ENCODE peak calls at places on chromosomes 4 and X, in six cellular contexts. One of them, this sample, is unnamed.
A peak's percentile ranks its signal among the peaks of the same experiment; 100 is the strongest.

GRCh38 chr4:77156912-77157858 is at the start of gene CCNG2:
- DNase-seq in activated T-cell treated with anti-CD3 and anti-CD28 coated beads for 1 hour: peak; percentile 80
- DNase-seq in HS-27A: peak; percentile 19
- DNase-seq in activated CD8-positive, alpha-beta memory T cell treated with anti-CD3 and anti-CD28 coated beads for 4 hours: peak; percentile 69
- DNase-seq in NAMALWA: peak; percentile 93
- DNase-seq in mammary epithelial cell: peak; percentile 51
- DNase-seq in this sample: peak; percentile 90

GRCh38 chr4:42361475-42361874 is 35.8 kb upstream of the SHISA3 start:
- DNase-seq in activated T-cell treated with anti-CD3 and anti-CD28 coated beads for 1 hour: no peak
- DNase-seq in HS-27A: no peak
- DNase-seq in activated CD8-positive, alpha-beta memory T cell treated with anti-CD3 and anti-CD28 coated beads for 4 hours: no peak
- DNase-seq in NAMALWA: no peak
- DNase-seq in mammary epithelial cell: no peak
- DNase-seq in this sample: no peak

GRCh38 chr4:56757821-56758400 is 63.6 kb downstream of the SPINK2 start:
- DNase-seq in activated T-cell treated with anti-CD3 and anti-CD28 coated beads for 1 hour: peak; percentile 52
- DNase-seq in HS-27A: peak; percentile 94
- DNase-seq in activated CD8-positive, alpha-beta memory T cell treated with anti-CD3 and anti-CD28 coated beads for 4 hours: peak; percentile 45
- DNase-seq in NAMALWA: peak; percentile 82
- DNase-seq in mammary epithelial cell: no peak
- DNase-seq in this sample: peak; percentile 77

GRCh38 chr4:170476351-170476750 is 386.6 kb upstream of the AADAT start:
- DNase-seq in activated T-cell treated with anti-CD3 and anti-CD28 coated beads for 1 hour: no peak
- DNase-seq in HS-27A: no peak
- DNase-seq in activated CD8-positive, alpha-beta memory T cell treated with anti-CD3 and anti-CD28 coated beads for 4 hours: no peak
- DNase-seq in NAMALWA: no peak
- DNase-seq in mammary epithelial cell: no peak
- DNase-seq in this sample: no peak

GRCh38 chr4:186554485-186554884 is 882 bp downstream of the MTNR1A start:
- DNase-seq in activated T-cell treated with anti-CD3 and anti-CD28 coated beads for 1 hour: no peak
- DNase-seq in HS-27A: no peak
- DNase-seq in activated CD8-positive, alpha-beta memory T cell treated with anti-CD3 and anti-CD28 coated beads for 4 hours: no peak
- DNase-seq in NAMALWA: no peak
- DNase-seq in mammary epithelial cell: peak; percentile 33
- DNase-seq in this sample: no peak

GRCh38 chr4:163330828-163331628 is 1.4 kb downstream of the NPY1R start:
- DNase-seq in activated T-cell treated with anti-CD3 and anti-CD28 coated beads for 1 hour: no peak
- DNase-seq in HS-27A: no peak
- DNase-seq in activated CD8-positive, alpha-beta memory T cell treated with anti-CD3 and anti-CD28 coated beads for 4 hours: no peak
- DNase-seq in NAMALWA: no peak
- DNase-seq in mammary epithelial cell: no peak
- DNase-seq in this sample: no peak

GRCh38 chr4:1047106-1047975 is 35.9 kb downstream of the FGFRL1 start:
- DNase-seq in activated T-cell treated with anti-CD3 and anti-CD28 coated beads for 1 hour: no peak
- DNase-seq in HS-27A: no peak
- DNase-seq in activated CD8-positive, alpha-beta memory T cell treated with anti-CD3 and anti-CD28 coated beads for 4 hours: no peak
- DNase-seq in NAMALWA: peak; percentile 31
- DNase-seq in mammary epithelial cell: no peak
- DNase-seq in this sample: no peak

GRCh38 chr4:14632041-14632440 is 370.2 kb upstream of the CPEB2 start:
- DNase-seq in activated T-cell treated with anti-CD3 and anti-CD28 coated beads for 1 hour: no peak
- DNase-seq in HS-27A: no peak
- DNase-seq in activated CD8-positive, alpha-beta memory T cell treated with anti-CD3 and anti-CD28 coated beads for 4 hours: no peak
- DNase-seq in NAMALWA: no peak
- DNase-seq in mammary epithelial cell: no peak
- DNase-seq in this sample: no peak

GRCh38 chr4:2833671-2834000 is 10.0 kb upstream of the ADD1 start:
- DNase-seq in activated T-cell treated with anti-CD3 and anti-CD28 coated beads for 1 hour: no peak
- DNase-seq in HS-27A: no peak
- DNase-seq in activated CD8-positive, alpha-beta memory T cell treated with anti-CD3 and anti-CD28 coated beads for 4 hours: no peak
- DNase-seq in NAMALWA: no peak
- DNase-seq in mammary epithelial cell: no peak
- DNase-seq in this sample: peak; percentile 22

GRCh38 chr4:108033348-108033747 is 43.7 kb downstream of the HADH start:
- DNase-seq in activated T-cell treated with anti-CD3 and anti-CD28 coated beads for 1 hour: no peak
- DNase-seq in HS-27A: no peak
- DNase-seq in activated CD8-positive, alpha-beta memory T cell treated with anti-CD3 and anti-CD28 coated beads for 4 hours: no peak
- DNase-seq in NAMALWA: no peak
- DNase-seq in mammary epithelial cell: no peak
- DNase-seq in this sample: no peak

GRCh38 chr4:1554246-1554875 is 129.8 kb downstream of the FAM53A start:
- DNase-seq in activated T-cell treated with anti-CD3 and anti-CD28 coated beads for 1 hour: no peak
- DNase-seq in HS-27A: no peak
- DNase-seq in activated CD8-positive, alpha-beta memory T cell treated with anti-CD3 and anti-CD28 coated beads for 4 hours: no peak
- DNase-seq in NAMALWA: no peak
- DNase-seq in mammary epithelial cell: no peak
- DNase-seq in this sample: no peak

GRCh38 chr4:82753725-82754410 is 44.7 kb downstream of the SCD5 start:
- DNase-seq in activated T-cell treated with anti-CD3 and anti-CD28 coated beads for 1 hour: no peak
- DNase-seq in HS-27A: no peak
- DNase-seq in activated CD8-positive, alpha-beta memory T cell treated with anti-CD3 and anti-CD28 coated beads for 4 hours: no peak
- DNase-seq in NAMALWA: no peak
- DNase-seq in mammary epithelial cell: peak; percentile 66
- DNase-seq in this sample: no peak

GRCh38 chr4:183097251-183098079 is 1.6 kb upstream of the WWC2 start:
- DNase-seq in activated T-cell treated with anti-CD3 and anti-CD28 coated beads for 1 hour: peak; percentile 3
- DNase-seq in HS-27A: no peak
- DNase-seq in activated CD8-positive, alpha-beta memory T cell treated with anti-CD3 and anti-CD28 coated beads for 4 hours: no peak
- DNase-seq in NAMALWA: no peak
- DNase-seq in mammary epithelial cell: no peak
- DNase-seq in this sample: no peak

GRCh38 chr4:4328840-4329239 is 38.8 kb downstream of the ZBTB49 start:
- DNase-seq in activated T-cell treated with anti-CD3 and anti-CD28 coated beads for 1 hour: no peak
- DNase-seq in HS-27A: no peak
- DNase-seq in activated CD8-positive, alpha-beta memory T cell treated with anti-CD3 and anti-CD28 coated beads for 4 hours: no peak
- DNase-seq in NAMALWA: no peak
- DNase-seq in mammary epithelial cell: no peak
- DNase-seq in this sample: no peak

GRCh38 chr4:118337954-118338353 is 14.8 kb downstream of the PRSS12 start:
- DNase-seq in activated T-cell treated with anti-CD3 and anti-CD28 coated beads for 1 hour: no peak
- DNase-seq in HS-27A: peak; percentile 15
- DNase-seq in activated CD8-positive, alpha-beta memory T cell treated with anti-CD3 and anti-CD28 coated beads for 4 hours: no peak
- DNase-seq in NAMALWA: peak; percentile 41
- DNase-seq in mammary epithelial cell: peak; percentile 17
- DNase-seq in this sample: no peak

GRCh38 chr4:166996216-166996615 is 238.1 kb downstream of the SPOCK3 start:
- DNase-seq in activated T-cell treated with anti-CD3 and anti-CD28 coated beads for 1 hour: no peak
- DNase-seq in HS-27A: no peak
- DNase-seq in activated CD8-positive, alpha-beta memory T cell treated with anti-CD3 and anti-CD28 coated beads for 4 hours: no peak
- DNase-seq in NAMALWA: no peak
- DNase-seq in mammary epithelial cell: no peak
- DNase-seq in this sample: no peak

GRCh38 chr4:127151941-127152340 is 480.8 kb upstream of the INTU start:
- DNase-seq in activated T-cell treated with anti-CD3 and anti-CD28 coated beads for 1 hour: no peak
- DNase-seq in HS-27A: no peak
- DNase-seq in activated CD8-positive, alpha-beta memory T cell treated with anti-CD3 and anti-CD28 coated beads for 4 hours: no peak
- DNase-seq in NAMALWA: no peak
- DNase-seq in mammary epithelial cell: no peak
- DNase-seq in this sample: no peak

GRCh38 chr4:36000941-36001557 is 243.3 kb downstream of the ARAP2 start:
- DNase-seq in activated T-cell treated with anti-CD3 and anti-CD28 coated beads for 1 hour: no peak
- DNase-seq in HS-27A: no peak
- DNase-seq in activated CD8-positive, alpha-beta memory T cell treated with anti-CD3 and anti-CD28 coated beads for 4 hours: no peak
- DNase-seq in NAMALWA: no peak
- DNase-seq in mammary epithelial cell: peak; percentile 43
- DNase-seq in this sample: no peak

GRCh38 chr4:185717018-185717726 is 94.8 kb downstream of the SORBS2 start:
- DNase-seq in activated T-cell treated with anti-CD3 and anti-CD28 coated beads for 1 hour: no peak
- DNase-seq in HS-27A: no peak
- DNase-seq in activated CD8-positive, alpha-beta memory T cell treated with anti-CD3 and anti-CD28 coated beads for 4 hours: no peak
- DNase-seq in NAMALWA: no peak
- DNase-seq in mammary epithelial cell: no peak
- DNase-seq in this sample: no peak

GRCh38 chr4:12729384-12729783 is 754.8 kb downstream of the RAB28 start:
- DNase-seq in activated T-cell treated with anti-CD3 and anti-CD28 coated beads for 1 hour: no peak
- DNase-seq in HS-27A: peak; percentile 0
- DNase-seq in activated CD8-positive, alpha-beta memory T cell treated with anti-CD3 and anti-CD28 coated beads for 4 hours: no peak
- DNase-seq in NAMALWA: peak; percentile 40
- DNase-seq in mammary epithelial cell: no peak
- DNase-seq in this sample: no peak

GRCh38 chr4:99052902-99053301 is 35.7 kb downstream of the ADH5 start:
- DNase-seq in activated T-cell treated with anti-CD3 and anti-CD28 coated beads for 1 hour: no peak
- DNase-seq in HS-27A: no peak
- DNase-seq in activated CD8-positive, alpha-beta memory T cell treated with anti-CD3 and anti-CD28 coated beads for 4 hours: no peak
- DNase-seq in NAMALWA: no peak
- DNase-seq in mammary epithelial cell: no peak
- DNase-seq in this sample: no peak

GRCh38 chr4:139176299-139177048 is 544 bp downstream of the ELF2 start:
- DNase-seq in activated T-cell treated with anti-CD3 and anti-CD28 coated beads for 1 hour: peak; percentile 51
- DNase-seq in HS-27A: peak; percentile 59
- DNase-seq in activated CD8-positive, alpha-beta memory T cell treated with anti-CD3 and anti-CD28 coated beads for 4 hours: peak; percentile 31
- DNase-seq in NAMALWA: peak; percentile 76
- DNase-seq in mammary epithelial cell: peak; percentile 71
- DNase-seq in this sample: peak; percentile 85

GRCh38 chrX:103629295-103630170 is 758 bp downstream of the TCEAL1 start:
- DNase-seq in activated T-cell treated with anti-CD3 and anti-CD28 coated beads for 1 hour: peak; percentile 0
- DNase-seq in HS-27A: no peak
- DNase-seq in activated CD8-positive, alpha-beta memory T cell treated with anti-CD3 and anti-CD28 coated beads for 4 hours: no peak
- DNase-seq in NAMALWA: no peak
- DNase-seq in mammary epithelial cell: peak; percentile 46
- DNase-seq in this sample: peak; percentile 71

GRCh38 chrX:137549073-137549472 is 16.9 kb upstream of the ZIC3 start:
- DNase-seq in activated T-cell treated with anti-CD3 and anti-CD28 coated beads for 1 hour: no peak
- DNase-seq in HS-27A: no peak
- DNase-seq in activated CD8-positive, alpha-beta memory T cell treated with anti-CD3 and anti-CD28 coated beads for 4 hours: no peak
- DNase-seq in NAMALWA: no peak
- DNase-seq in mammary epithelial cell: no peak
- DNase-seq in this sample: no peak

GRCh38 chr4:184807797-184808718 is 17.7 kb downstream of the ACSL1 start:
- DNase-seq in activated T-cell treated with anti-CD3 and anti-CD28 coated beads for 1 hour: no peak
- DNase-seq in HS-27A: no peak
- DNase-seq in activated CD8-positive, alpha-beta memory T cell treated with anti-CD3 and anti-CD28 coated beads for 4 hours: no peak
- DNase-seq in NAMALWA: no peak
- DNase-seq in mammary epithelial cell: peak; percentile 68
- DNase-seq in this sample: no peak

This sample was measured in Caco-2.